ENCODE peak calls at places on chromosomes 13 and 19, in five cellular contexts. G is LHCN-M2, S is ovary, T is transverse colon, M is neural crest cell. X is an unnamed sample.

GRCh38 chr19:42409477-42409876 is 17.7 kb downstream of the LIPE start:
- DNase-seq in G (no peak), S (no peak), T (no peak), M (no peak), X (no peak)

GRCh38 chr19:31548941-31549340 is 199.7 kb upstream of the TSHZ3 start:
- DNase-seq in G (peak), S (no peak), T (no peak), M (no peak), X (peak)

GRCh38 chr19:1608414-1609391 is 3.4 kb upstream of the UQCR11 start:
- DNase-seq in G (no peak), S (no peak), T (no peak), M (no peak), X (peak)

GRCh38 chr19:31144471-31144870 is 204.8 kb downstream of the TSHZ3 start:
- DNase-seq in G (no peak), S (no peak), T (no peak), M (no peak), X (no peak)

GRCh38 chr13:90331974-90332373 is 1015.5 kb upstream of the MIR17HG start:
- DNase-seq in G (no peak), S (no peak), T (no peak), M (no peak), X (no peak)

GRCh38 chr19:3097442-3097871 is 3.3 kb downstream of the GNA11 start:
- DNase-seq in G (no peak), S (no peak), T (peak), M (no peak), X (no peak)

GRCh38 chr19:1523412-1524205 is at the start of gene PLK5:
- DNase-seq in G (no peak), S (no peak), T (no peak), M (no peak), X (no peak)

GRCh38 chr19:1690570-1691307 is 38.3 kb upstream of the TCF3 start:
- DNase-seq in G (no peak), S (no peak), T (peak), M (peak), X (peak)

GRCh38 chr13:40189885-40190655 is 476.4 kb downstream of the FOXO1 start:
- DNase-seq in G (peak), S (peak), T (no peak), M (peak), X (no peak)

GRCh38 chr13:106530907-106531520 is 4.4 kb downstream of the EFNB2 start:
- DNase-seq in G (no peak), S (no peak), T (no peak), M (no peak), X (no peak)

GRCh38 chr19:47436712-47437401 is 17.5 kb upstream of the MEIS3 start:
- DNase-seq in G (peak), S (peak), T (peak), M (peak), X (peak)

GRCh38 chr19:39740395-39740794 is 2.6 kb upstream of the CLC start:
- DNase-seq in G (no peak), S (no peak), T (no peak), M (no peak), X (no peak)

GRCh38 chr13:44989941-44990340 is 603 bp downstream of the GPALPP1 start:
- DNase-seq in G (no peak), S (no peak), T (no peak), M (no peak), X (peak)

GRCh38 chr13:44844786-44845185 is 144.5 kb downstream of the NUFIP1 start:
- DNase-seq in G (no peak), S (no peak), T (no peak), M (no peak), X (no peak)

GRCh38 chr13:59490651-59491050 is 673.1 kb downstream of the DIAPH3 start:
- DNase-seq in G (no peak), S (no peak), T (no peak), M (no peak), X (no peak)

GRCh38 chr13:107650081-107650701 is 565.1 kb downstream of the LIG4 start:
- DNase-seq in G (no peak), S (no peak), T (peak), M (peak), X (peak)